ENCODE peak calls at places on chromosomes 16 and 17, in five cellular contexts. Y is K562, N is HCT116, F is SK-N-SH, H is HepG2. K is an unnamed sample.

GRCh38 chr17:73156166-73156840 is 8.5 kb upstream of the SSTR2 start:
- DNase-seq in F (peak; percentile 92), N (peak; percentile 23), H (peak; percentile 70), Y (peak; percentile 80), K (peak; percentile 47)

GRCh38 chr16:17266606-17267313 is 204.0 kb downstream of the XYLT1 start:
- DNase-seq in Y (no peak), F (no peak), H (no peak), N (no peak), K (peak; percentile 22)

GRCh38 chr17:15782809-15783208 is 50.7 kb downstream of the TBC1D26 start:
- DNase-seq in Y (no peak), N (no peak), H (no peak), F (no peak), K (no peak)

GRCh38 chr17:42680331-42680808 is 1.3 kb downstream of the CCR10 start:
- DNase-seq in F (no peak), Y (peak; percentile 77), H (no peak), N (no peak), K (no peak)

GRCh38 chr16:4297480-4297879 is 18.4 kb upstream of the GLIS2 start:
- DNase-seq in N (no peak), F (no peak), H (no peak), Y (no peak), K (no peak)

GRCh38 chr16:67555795-67556212 is 6.5 kb upstream of the CTCF start:
- DNase-seq in Y (no peak), H (no peak), N (peak; percentile 16), F (no peak), K (no peak)

GRCh38 chr17:31583795-31584340 is 192.4 kb downstream of the RAB11FIP4 start:
- DNase-seq in F (no peak), H (no peak), N (no peak), Y (no peak), K (no peak)

GRCh38 chr17:27613425-27613824 is 17.6 kb upstream of the LGALS9 start:
- DNase-seq in H (no peak), Y (peak; percentile 42), F (no peak), N (no peak), K (no peak)

GRCh38 chr17:76537288-76537577 is 276 bp downstream of the CYGB start:
- DNase-seq in H (no peak), F (peak; percentile 87), Y (no peak), N (no peak), K (no peak)

GRCh38 chr16:62954144-62955032 is 918.1 kb upstream of the CDH8 start:
- DNase-seq in Y (no peak), H (no peak), F (no peak), N (no peak), K (no peak)

GRCh38 chr16:88017551-88018101 is 66.4 kb downstream of the BANP start:
- DNase-seq in Y (no peak), F (no peak), N (no peak), H (no peak), K (no peak)

GRCh38 chr17:8105957-8106398 is 12.3 kb downstream of the ALOXE3 start:
- DNase-seq in N (no peak), H (no peak), F (no peak), Y (peak; percentile 30), K (no peak)

GRCh38 chr16:85112364-85112763 is at the start of gene CIBAR2:
- DNase-seq in N (no peak), F (peak; percentile 92), Y (no peak), H (no peak), K (no peak)
- H3K9ac ChIP-seq in N (peak within 1 kb of the TSS; percentile 7), F (no peak within 1 kb of the TSS), Y (no peak within 1 kb of the TSS), H (no peak within 1 kb of the TSS), K (peak within 1 kb of the TSS; percentile 47)

GRCh38 chr17:2401426-2402221 is 764 bp upstream of the MNT start:
- DNase-seq in N (peak; percentile 98), F (peak; percentile 93), H (peak; percentile 96), Y (peak; percentile 90), K (peak; percentile 94)

GRCh38 chr17:2399572-2400473 is 1.0 kb downstream of the MNT start:
- DNase-seq in F (peak; percentile 93), N (peak; percentile 89), H (peak; percentile 91), Y (peak; percentile 86), K (peak; percentile 87)

GRCh38 chr17:2402517-2402916 is 1.7 kb upstream of the MNT start:
- DNase-seq in Y (no peak), N (no peak), H (no peak), F (no peak), K (no peak)

GRCh38 chr17:2400474-2400866 is 390 bp downstream of the MNT start:
- DNase-seq in Y (peak; percentile 20), F (peak; percentile 51), H (peak; percentile 43), N (no peak), K (no peak)

DNA sequence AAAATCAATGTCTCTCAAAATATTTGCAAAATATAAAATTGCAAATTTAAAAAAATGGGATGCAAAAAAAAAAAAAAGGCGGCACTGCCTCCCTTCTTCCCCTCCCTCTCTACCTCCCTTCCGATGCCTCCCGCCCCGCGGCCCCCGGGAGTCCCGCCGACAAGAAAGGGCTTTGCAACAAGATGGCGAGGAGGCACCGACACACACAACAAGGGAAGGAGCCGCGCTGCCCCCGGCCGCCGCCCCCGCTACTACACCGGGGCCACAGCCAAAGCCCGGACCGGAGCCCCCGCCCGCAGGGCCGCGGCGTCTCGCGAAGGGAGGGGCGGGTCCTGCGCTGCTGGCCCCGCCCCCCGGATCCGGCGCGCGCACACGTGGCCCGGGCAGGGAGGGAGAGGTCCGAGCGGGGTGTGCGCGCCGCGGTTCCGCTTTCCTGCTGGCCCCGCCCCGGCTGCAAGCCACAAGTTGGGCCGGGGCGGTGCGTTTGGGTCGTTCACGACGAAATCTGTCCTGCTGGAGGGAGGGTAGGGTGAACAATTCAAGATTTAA is at the start of gene MNT:
- DNase-seq in F (peak; percentile 94), H (peak; percentile 86), N (peak; percentile 82), Y (peak; percentile 89), K (peak; percentile 76)
- TF ChIP-seq YY1 in F (peak; percentile 86), H (peak; percentile 94), N (peak; percentile 90), Y (peak; percentile 88), K (peak; percentile 46)

GRCh38 chr17:45101883-45102811 is 30.2 kb downstream of the PLCD3 start:
- DNase-seq in Y (no peak), H (peak; percentile 91), F (no peak), N (no peak), K (no peak)
- H3K9ac ChIP-seq in Y (no peak overlapping the region), H (peak overlapping the region; percentile 31), F (no peak overlapping the region), N (no peak overlapping the region), K (peak overlapping the region; percentile 23)

DNA sequence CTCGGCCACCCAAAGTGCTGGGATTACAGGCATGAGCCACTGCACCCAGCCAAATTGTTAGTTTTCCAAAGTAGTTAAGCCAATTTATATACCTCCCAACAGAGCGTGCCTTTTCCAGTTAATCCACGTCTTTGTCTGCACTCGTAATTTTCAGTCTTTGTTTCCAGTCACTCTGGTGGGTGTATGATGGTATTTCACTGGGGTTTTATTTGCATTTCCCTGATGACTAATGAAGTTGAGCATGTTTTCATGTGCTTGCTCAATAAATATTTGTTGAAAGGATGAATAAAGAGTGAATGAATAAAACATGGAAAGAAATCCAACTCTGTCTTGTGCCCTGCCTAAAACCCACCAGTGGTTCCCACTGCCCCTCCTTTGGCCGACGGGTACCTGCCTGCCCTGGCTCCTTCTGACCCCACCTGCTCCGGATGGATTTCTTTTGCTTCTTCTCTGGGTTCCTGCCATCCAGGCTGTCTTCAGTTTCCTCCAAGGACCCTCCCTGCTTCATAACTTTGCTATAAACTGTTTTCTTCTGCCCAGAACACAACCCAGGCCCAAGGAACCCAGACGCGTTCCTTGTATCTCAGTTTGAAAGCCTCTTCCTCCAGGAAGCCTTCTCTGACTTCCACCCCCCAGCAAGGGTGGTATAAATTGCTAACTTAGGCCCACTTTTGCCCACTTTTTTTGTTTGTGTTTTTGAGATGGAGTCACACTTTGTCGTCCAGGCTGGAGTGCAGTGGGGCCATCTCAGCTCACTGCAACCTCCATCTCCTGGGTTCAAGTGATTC is 3.0 kb upstream of the ABCC1 start:
- DNase-seq in F (no peak), H (peak; percentile 91), Y (no peak), N (no peak), K (no peak)
- TF ChIP-seq YY1 in F (no peak), H (no peak), Y (no peak), N (no peak), K (no peak)

K was measured in NT2/D1.